ENCODE peak calls at places on chromosomes 1 and 21, in seven cellular contexts. Y, C, N, H, F, J and I are unnamed samples.

GRCh38 chr1:157963713-157964112 is 29.7 kb upstream of the KIRREL1 start:
- DNase-seq in Y (peak), C (peak), N (peak), H (peak), F (peak), J (peak), I (peak)

GRCh38 chr1:15804060-15804459 is 3.4 kb downstream of the UQCRHL start:
- DNase-seq in Y (no peak), C (no peak), N (no peak), H (peak), F (no peak), J (no peak), I (no peak)

GRCh38 chr1:161900155-161900554 is 123.5 kb downstream of the OLFML2B start:
- DNase-seq in Y (no peak), C (no peak), N (no peak), H (no peak), F (no peak), J (no peak), I (no peak)

GRCh38 chr21:24727803-24728425 is 879.4 kb downstream of the MRPL39 start:
- DNase-seq in Y (no peak), C (no peak), N (no peak), H (no peak), F (no peak), J (no peak), I (no peak)

GRCh38 chr21:44881586-44881939 is 8.1 kb upstream of the PTTG1IP start:
- DNase-seq in Y (no peak), C (no peak), N (no peak), H (no peak), F (no peak), J (no peak), I (no peak)

GRCh38 chr1:238336531-238336930 is 445.8 kb upstream of the ZP4 start:
- DNase-seq in Y (no peak), C (no peak), N (no peak), H (no peak), F (no peak), J (peak), I (no peak)

GRCh38 chr1:57839067-57839466 is 415.2 kb upstream of the DAB1 start:
- DNase-seq in Y (no peak), C (no peak), N (peak), H (no peak), F (no peak), J (no peak), I (no peak)

GRCh38 chr21:40797881-40798280 is 49.1 kb downstream of the DSCAM start:
- DNase-seq in Y (no peak), C (no peak), N (peak), H (no peak), F (no peak), J (no peak), I (no peak)

GRCh38 chr1:36068866-36069265 is 15.0 kb upstream of the TEKT2 start:
- DNase-seq in Y (no peak), C (no peak), N (no peak), H (no peak), F (no peak), J (no peak), I (no peak)

GRCh38 chr1:207647966-207648906 is 3.3 kb downstream of the CR1L start:
- DNase-seq in Y (no peak), C (no peak), N (no peak), H (no peak), F (no peak), J (no peak), I (no peak)